ENCODE peak calls at places on chromosomes 1 and 21, in seven cellular contexts. J is AG04450, S is kidney epithelial cell, G is pancreas, P is fibroblast of the aortic adventitia, Z is coronary artery, W is cardiac fibroblast. X is an unnamed sample.

GRCh38 chr1:43931711-43932660 is 1.6 kb upstream of the ARTN start:
- DNase-seq in J (no peak), S (no peak), G (no peak), P (no peak), Z (no peak), W (no peak), X (no peak)

GRCh38 chr1:163187849-163188248 is 14.9 kb downstream of the RGS5 start:
- DNase-seq in J (no peak), S (no peak), G (no peak), P (no peak), Z (no peak), W (no peak), X (no peak)

GRCh38 chr1:21665711-21666571 is 3.2 kb downstream of the RAP1GAP start:
- DNase-seq in J (no peak), S (no peak), G (no peak), P (peak; percentile 31), Z (peak; percentile 57), W (peak; percentile 29), X (peak; percentile 53)

GRCh38 chr21:43645414-43645891 is 13.8 kb downstream of the HSF2BP start:
- DNase-seq in J (peak; percentile 42), S (no peak), G (no peak), P (peak; percentile 84), Z (no peak), W (peak; percentile 95), X (no peak)

GRCh38 chr1:20383631-20384030 is 93.0 kb downstream of the VWA5B1 start:
- DNase-seq in J (no peak), S (no peak), G (no peak), P (no peak), Z (no peak), W (no peak), X (no peak)

GRCh38 chr1:160193091-160193819 is 2.9 kb downstream of the CASQ1 start:
- DNase-seq in J (peak; percentile 78), S (peak; percentile 54), G (peak; percentile 96), P (peak; percentile 87), Z (peak; percentile 87), W (peak; percentile 89), X (peak; percentile 93)

GRCh38 chr1:33055210-33055991 is 18.7 kb upstream of the AK2 start:
- DNase-seq in J (peak; percentile 75), S (peak; percentile 73), G (no peak), P (peak; percentile 91), Z (no peak), W (peak; percentile 94), X (peak; percentile 68)

GRCh38 chr21:43282358-43283120 is 113.7 kb downstream of the CRYAA start:
- DNase-seq in J (no peak), S (no peak), G (no peak), P (no peak), Z (no peak), W (no peak), X (no peak)

GRCh38 chr21:26457817-26458216 is 115.3 kb downstream of the CYYR1 start:
- DNase-seq in J (no peak), S (no peak), G (no peak), P (peak; percentile 29), Z (no peak), W (peak; percentile 46), X (no peak)

GRCh38 chr21:27799861-27800260 is 833.0 kb upstream of the ADAMTS5 start:
- DNase-seq in J (no peak), S (no peak), G (no peak), P (peak; percentile 39), Z (no peak), W (no peak), X (no peak)

GRCh38 chr1:59366352-59366751 is 69.5 kb downstream of the FGGY start:
- DNase-seq in J (no peak), S (no peak), G (no peak), P (no peak), Z (no peak), W (peak; percentile 68), X (peak; percentile 21)

GRCh38 chr21:31180256-31181088 is 142.2 kb upstream of the KRTAP19-8 start:
- DNase-seq in J (no peak), S (no peak), G (no peak), P (peak; percentile 70), Z (no peak), W (peak; percentile 66), X (peak; percentile 70)
- TF ChIP-seq CTCF in J (peak; percentile 72), S (peak; percentile 56), G (peak; percentile 31), P (peak; percentile 68), Z (peak; percentile 17), W (peak; percentile 58), X (peak; percentile 49)

GRCh38 chr1:99850458-99850974 is 355 bp downstream of the AGL start:
- DNase-seq in J (no peak), S (no peak), G (no peak), P (peak; percentile 28), Z (no peak), W (no peak), X (peak; percentile 1)

GRCh38 chr1:99849744-99850457 is at the start of gene AGL:
- DNase-seq in J (peak; percentile 37), S (peak; percentile 28), G (peak; percentile 96), P (peak; percentile 65), Z (peak; percentile 87), W (peak; percentile 70), X (peak; percentile 86)

GRCh38 chr1:99849413-99849743 is 783 bp upstream of the AGL start:
- DNase-seq in J (no peak), S (no peak), G (no peak), P (no peak), Z (no peak), W (no peak), X (no peak)

GRCh38 chr1:99852648-99853047 is 2.5 kb downstream of the AGL start:
- DNase-seq in J (no peak), S (no peak), G (no peak), P (peak; percentile 80), Z (no peak), W (peak; percentile 47), X (peak; percentile 49)

GRCh38 chr1:99851850-99852454 is 1.8 kb downstream of the AGL start:
- DNase-seq in J (no peak), S (no peak), G (no peak), P (peak; percentile 57), Z (no peak), W (no peak), X (no peak)
- H3K4me3 ChIP-seq in J (no peak overlapping the region), S (no peak overlapping the region), G (no peak overlapping the region), P (peak overlapping the region; percentile 1), Z (peak overlapping the region; percentile 85), W (no peak overlapping the region), X (no peak overlapping the region)

DNA sequence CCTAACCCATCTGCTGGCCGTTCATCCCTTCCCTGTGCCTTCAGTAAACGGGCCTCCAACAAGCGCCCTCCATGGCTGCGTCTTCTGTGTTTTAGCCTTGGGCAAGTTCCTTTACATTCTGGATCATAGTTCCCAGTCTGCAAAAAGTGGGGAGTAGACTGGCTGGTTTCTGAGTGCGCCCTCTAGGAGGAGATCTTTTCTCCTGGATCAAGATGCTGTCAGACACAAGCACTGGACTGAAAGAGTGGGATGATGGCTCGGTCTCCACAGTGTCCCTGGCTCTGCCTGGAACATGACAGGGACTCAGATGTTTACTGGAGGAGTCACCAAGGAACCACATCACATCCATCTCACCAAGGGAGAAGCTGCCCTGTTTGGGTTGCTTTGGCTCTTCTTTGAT is 88.8 kb downstream of the PRDM2 start:
- DNase-seq in J (no peak), S (no peak), G (no peak), P (no peak), Z (no peak), W (no peak), X (no peak)
- TF ChIP-seq CTCF in J (no peak), S (no peak), G (no peak), P (no peak), Z (no peak), W (no peak), X (no peak)

GRCh38 chr1:226871047-226871365 is 590 bp downstream of the PSEN2 start:
- DNase-seq in J (no peak), S (no peak), G (no peak), P (no peak), Z (no peak), W (no peak), X (no peak)

GRCh38 chr1:226870026-226870322 is 442 bp upstream of the PSEN2 start:
- DNase-seq in J (no peak), S (no peak), G (no peak), P (peak; percentile 15), Z (no peak), W (no peak), X (no peak)

GRCh38 chr1:226870323-226871046 is at the start of gene PSEN2:
- DNase-seq in J (no peak), S (no peak), G (peak; percentile 94), P (peak; percentile 41), Z (peak; percentile 83), W (peak; percentile 27), X (peak; percentile 62)

GRCh38 chr1:226872455-226872854 is 2.0 kb downstream of the PSEN2 start:
- DNase-seq in J (no peak), S (no peak), G (no peak), P (no peak), Z (no peak), W (peak; percentile 44), X (peak; percentile 20)

DNA sequence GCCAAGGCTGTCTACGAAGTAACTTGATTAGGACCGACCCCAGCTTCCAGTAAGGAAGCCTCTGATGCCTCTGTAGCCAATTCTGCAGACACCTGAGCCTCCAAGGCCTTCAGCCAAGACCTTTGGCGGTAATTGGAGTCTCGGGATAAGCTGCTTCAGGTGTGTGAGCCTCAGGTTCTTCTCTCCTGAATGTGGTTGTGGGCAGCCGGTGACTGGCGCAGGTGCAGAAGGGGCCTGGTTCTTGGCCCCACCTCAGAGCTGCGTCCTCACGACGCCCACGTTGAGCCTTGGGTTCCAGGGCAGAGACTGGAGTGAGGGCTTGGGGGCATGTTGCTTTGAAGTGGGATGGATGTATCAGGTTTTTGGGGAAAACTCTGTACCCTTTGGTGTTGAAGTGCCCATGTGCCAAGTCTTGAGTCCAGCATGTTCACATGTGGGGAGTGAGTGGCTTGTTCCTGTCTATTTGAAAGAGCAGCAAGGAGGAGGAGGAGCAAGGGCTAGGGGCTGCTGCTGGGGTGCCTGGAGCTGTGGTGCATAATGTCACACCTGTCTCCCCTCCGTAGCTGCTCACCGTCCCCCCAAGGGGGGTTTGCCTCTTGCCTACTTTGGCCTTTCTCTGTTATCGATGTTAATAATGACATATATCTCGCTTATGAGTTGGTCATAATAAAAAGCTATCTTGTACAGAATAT is 1.4 kb downstream of the PSEN2 start:
- DNase-seq in J (no peak), S (no peak), G (no peak), P (no peak), Z (no peak), W (no peak), X (no peak)
- H3K4me3 ChIP-seq in J (peak overlapping the region; percentile 63), S (no peak overlapping the region), G (peak overlapping the region; percentile 79), P (peak overlapping the region; percentile 69), Z (peak overlapping the region; percentile 77), W (no peak overlapping the region), X (peak overlapping the region; percentile 68)

DNA sequence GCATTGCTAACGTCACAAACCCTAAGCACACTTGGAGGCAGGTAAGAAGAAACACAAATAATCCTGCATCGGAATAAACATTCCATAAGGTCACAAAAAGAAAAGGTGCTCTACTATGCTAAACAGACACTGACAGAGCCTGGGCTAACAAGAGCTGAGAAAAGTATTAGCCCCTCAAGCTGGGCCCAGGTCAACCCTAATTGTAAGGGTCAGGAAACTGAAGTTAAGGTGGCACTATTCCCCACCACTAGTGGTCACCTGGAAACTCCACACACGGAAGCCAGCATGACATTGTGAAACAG is 1.3 kb downstream of the PTTG1IP start:
- DNase-seq in J (no peak), S (no peak), G (no peak), P (no peak), Z (no peak), W (no peak), X (no peak)
- TF ChIP-seq CTCF in J (no peak), S (peak; percentile 11), G (peak; percentile 9), P (no peak), Z (no peak), W (no peak), X (no peak)

X was measured in foreskin fibroblast.